ENCODE peak calls at places on chromosome 15, in nine cellular contexts. I is pancreas, A is RWPE1, M is right lobe of liver, N is WTC11, D is mesothelial cell of epicardium, F is cardiac muscle cell, U is colonic mucosa, W is neural crest cell. X is an unnamed sample.

GRCh38 chr15:54582863-54583643 is 604.8 kb downstream of the UNC13C start:
- DNase-seq in D (no peak), I (no peak), A (no peak), F (no peak), W (no peak), U (no peak), N (no peak), M (no peak), X (no peak)

GRCh38 chr15:36612063-36612788 is 32.8 kb downstream of the CDIN1 start:
- DNase-seq in W (no peak), U (no peak), I (no peak), M (no peak), N (no peak), F (peak), D (no peak), A (peak), X (no peak)

GRCh38 chr15:50676799-50677483 is 9.7 kb downstream of the TRPM7 start:
- DNase-seq in I (no peak), F (peak), W (no peak), D (no peak), A (peak), U (no peak), M (no peak), N (no peak), X (no peak)

GRCh38 chr15:45087513-45087912 is 26.5 kb downstream of the DUOX2 start:
- DNase-seq in N (no peak), I (no peak), D (no peak), U (no peak), W (no peak), A (no peak), M (no peak), F (no peak), X (no peak)

GRCh38 chr15:51232581-51232980 is 105.8 kb downstream of the CYP19A1 start:
- DNase-seq in N (no peak), D (no peak), W (no peak), I (no peak), A (no peak), M (no peak), U (no peak), F (no peak), X (no peak)

GRCh38 chr15:67678948-67679347 is 136.4 kb downstream of the MAP2K5 start:
- DNase-seq in M (no peak), I (no peak), A (no peak), N (no peak), F (no peak), W (peak), D (no peak), U (no peak), X (no peak)

GRCh38 chr15:38853608-38854007 is 289.0 kb upstream of the RASGRP1 start:
- DNase-seq in N (peak), D (no peak), U (no peak), W (peak), I (no peak), M (no peak), F (peak), A (peak), X (no peak)

GRCh38 chr15:85741021-85741421 is 53.7 kb downstream of the KLHL25 start:
- DNase-seq in I (no peak), M (no peak), F (no peak), N (no peak), D (no peak), U (no peak), W (no peak), A (no peak), X (no peak)

GRCh38 chr15:82313446-82313845 is 35.8 kb downstream of the GOLGA6L10 start:
- DNase-seq in F (no peak), W (no peak), I (no peak), U (no peak), A (no peak), D (no peak), M (peak), N (no peak), X (no peak)

GRCh38 chr15:40766194-40766830 is 2.4 kb downstream of the GCHFR start:
- DNase-seq in D (no peak), M (no peak), N (no peak), I (no peak), F (no peak), U (no peak), A (no peak), W (no peak), X (no peak)

GRCh38 chr15:40764766-40765136 is 883 bp downstream of the GCHFR start:
- DNase-seq in F (peak), A (no peak), U (no peak), W (no peak), N (no peak), I (no peak), D (no peak), M (peak), X (no peak)

GRCh38 chr15:40762919-40763800 is 708 bp upstream of the GCHFR start:
- DNase-seq in F (peak), N (peak), U (peak), W (no peak), A (peak), M (peak), I (peak), D (peak), X (peak)

GRCh38 chr15:40766906-40767837 is 2.6 kb upstream of the C15orf62 start:
- DNase-seq in D (no peak), F (peak), U (no peak), A (peak), W (no peak), N (no peak), I (no peak), M (no peak), X (no peak)

DNA sequence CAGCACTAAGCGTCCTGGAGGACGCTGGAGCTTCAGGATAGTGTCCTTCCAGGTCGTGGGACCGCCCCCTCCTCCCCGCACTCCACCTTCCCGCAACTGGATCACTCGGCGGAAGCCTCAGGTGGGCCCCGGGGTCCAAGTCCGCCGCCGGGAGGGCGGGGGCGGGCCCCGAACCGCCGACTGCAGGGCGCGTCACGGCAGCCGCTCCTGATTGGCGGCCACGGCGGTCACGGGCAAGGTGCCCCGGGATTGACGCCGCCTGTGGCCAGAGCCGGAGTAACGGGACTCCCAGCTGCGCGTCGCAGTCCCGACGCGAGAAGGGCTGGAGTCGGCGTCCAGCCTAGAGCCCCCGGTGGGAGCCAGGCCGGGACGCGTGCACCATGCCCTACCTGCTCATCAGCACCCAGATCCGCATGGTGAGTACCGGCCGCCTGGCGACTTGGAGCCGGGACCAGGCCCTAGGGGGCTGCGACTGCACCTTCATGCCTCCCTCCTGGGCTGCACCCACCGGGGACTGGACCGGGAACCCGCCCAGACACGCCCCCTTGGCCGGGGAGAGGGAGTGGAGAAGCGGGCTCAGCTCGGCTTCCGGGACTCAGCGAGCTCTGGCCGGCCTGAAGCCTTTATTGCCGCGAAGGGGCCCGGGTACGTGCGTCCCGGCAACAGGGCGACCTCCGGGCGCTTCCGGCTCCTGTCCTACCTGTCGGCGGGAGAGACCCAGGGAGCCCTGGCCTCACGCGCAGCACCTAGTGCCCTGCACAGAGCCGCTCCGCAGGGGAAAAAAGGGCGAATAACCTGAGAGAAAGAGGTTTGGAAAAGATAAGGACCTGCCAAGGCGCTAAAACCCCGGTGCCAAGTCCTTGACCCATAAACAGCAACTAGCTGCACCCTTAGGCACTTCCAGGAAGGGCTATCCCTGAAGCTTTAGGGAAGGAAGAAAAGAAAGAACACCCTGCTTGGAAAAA is at the start of gene GCHFR:
- DNase-seq in I (peak), A (peak), U (peak), D (peak), F (peak), M (peak), W (peak), N (peak), X (peak)
- TF ChIP-seq CTCF in I (peak), A (peak), U (peak), D (peak), F (peak), M (peak), W (peak), N (no peak), X (no peak)

GRCh38 chr15:48955370-48955769 is 8.3 kb downstream of the SHC4 start:
- DNase-seq in A (no peak), M (no peak), F (no peak), U (no peak), W (no peak), I (no peak), D (no peak), N (no peak), X (no peak)

GRCh38 chr15:48955967-48956366 is 7.8 kb downstream of the SHC4 start:
- DNase-seq in M (no peak), W (no peak), A (no peak), F (no peak), I (no peak), D (no peak), N (no peak), U (no peak), X (no peak)

DNA sequence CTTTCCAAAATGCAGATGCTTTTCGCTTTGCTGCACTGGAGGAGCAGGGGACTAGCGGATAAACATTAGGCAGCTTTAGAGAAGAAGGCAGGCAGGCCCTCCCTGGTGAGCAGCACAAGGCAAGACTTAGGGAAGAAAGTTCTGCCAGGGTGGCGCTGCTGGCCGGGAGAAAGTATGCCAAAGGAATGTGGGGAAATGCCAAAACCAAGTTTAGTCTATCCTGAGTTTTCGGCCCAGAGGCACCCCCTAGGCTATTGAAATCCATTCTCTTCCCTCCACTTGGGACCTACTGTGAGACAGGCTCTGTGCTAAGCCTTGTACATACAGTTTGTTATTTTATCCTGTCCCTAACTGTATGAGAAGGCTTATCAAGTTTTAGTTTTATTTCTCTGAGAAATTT is 9.2 kb downstream of the SHC4 start:
- DNase-seq in M (no peak), I (no peak), N (peak), F (peak), U (no peak), W (no peak), D (no peak), A (no peak), X (no peak)
- TF ChIP-seq CTCF in M (no peak), I (no peak), N (no peak), F (no peak), U (no peak), W (no peak), D (no peak), A (no peak), X (no peak)

DNA sequence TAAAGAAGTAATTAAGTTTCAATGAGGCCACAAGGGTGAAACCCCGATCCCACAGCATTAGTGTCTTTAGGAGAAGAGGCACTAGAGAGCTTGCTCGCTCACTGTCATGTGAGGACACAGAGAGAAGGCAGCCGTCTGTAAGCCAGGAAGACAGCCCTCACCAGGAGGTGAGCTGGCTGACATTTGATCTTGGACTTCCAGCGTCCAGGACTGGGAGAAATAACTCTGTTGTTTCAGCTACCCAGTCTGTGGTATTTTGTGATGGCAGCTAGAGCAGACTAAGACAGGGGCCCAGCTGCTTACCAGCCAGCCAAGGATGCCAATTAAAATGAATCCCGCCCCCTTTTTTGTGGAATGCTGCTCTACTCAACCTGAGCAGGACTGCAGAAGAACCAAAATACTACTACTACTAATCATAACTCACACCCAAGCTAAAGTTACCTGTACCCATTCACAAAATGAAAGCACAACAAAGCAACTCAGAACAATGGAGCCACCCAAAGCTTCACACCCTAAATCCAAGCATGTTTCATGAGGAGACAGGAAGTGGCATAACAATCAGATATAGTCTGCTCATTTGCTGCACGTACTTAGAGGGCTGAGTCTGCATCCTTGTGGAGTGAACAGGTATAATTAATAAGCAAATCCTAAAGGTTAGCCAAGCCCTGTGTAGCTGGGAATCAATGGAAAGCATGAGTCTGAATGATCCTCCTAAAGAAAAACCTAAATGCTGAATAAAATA is 35.6 kb upstream of the RHCG start:
- DNase-seq in A (no peak), U (no peak), M (no peak), D (no peak), I (no peak), F (no peak), N (no peak), W (no peak), X (no peak)
- TF ChIP-seq CTCF in A (no peak), U (no peak), M (no peak), D (no peak), I (no peak), F (no peak), N (no peak), W (no peak), X (no peak)

GRCh38 chr15:74458473-74458872 is 2.5 kb downstream of the UBL7 start:
- DNase-seq in I (no peak), A (no peak), F (no peak), M (peak), U (no peak), W (no peak), D (no peak), N (no peak), X (no peak)

GRCh38 chr15:74461847-74462511 is 1.0 kb upstream of the UBL7 start:
- DNase-seq in I (no peak), A (peak), U (no peak), F (no peak), W (no peak), M (no peak), D (no peak), N (no peak), X (no peak)

GRCh38 chr15:74463634-74464033 is 2.7 kb upstream of the UBL7 start:
- DNase-seq in A (no peak), I (no peak), U (no peak), D (no peak), N (no peak), F (no peak), M (no peak), W (no peak), X (no peak)

GRCh38 chr15:74460298-74460697 is 662 bp downstream of the UBL7 start:
- DNase-seq in M (no peak), I (no peak), U (no peak), F (no peak), N (no peak), A (peak), D (no peak), W (no peak), X (no peak)

GRCh38 chr15:74460903-74461846 is at the start of gene UBL7:
- DNase-seq in D (peak), W (peak), A (peak), I (peak), N (peak), M (peak), U (peak), F (peak), X (peak)
- TF ChIP-seq CTCF in D (no peak), W (peak), A (peak), I (no peak), N (no peak), M (peak), U (no peak), F (peak), X (no peak)

GRCh38 chr15:90947577-90948357 is 6.9 kb upstream of the RCCD1 start:
- DNase-seq in M (no peak), U (no peak), D (no peak), N (no peak), F (no peak), W (no peak), A (no peak), I (peak), X (no peak)

GRCh38 chr15:90946538-90946937 is 8.1 kb upstream of the RCCD1 start:
- DNase-seq in I (no peak), W (no peak), N (no peak), M (no peak), F (no peak), U (no peak), D (no peak), A (no peak), X (no peak)

GRCh38 chr15:90948506-90948905 is 6.2 kb upstream of the RCCD1 start:
- DNase-seq in W (no peak), N (no peak), I (no peak), F (no peak), U (no peak), A (no peak), D (no peak), M (no peak), X (no peak)

GRCh38 chr15:90949979-90950675 is 4.6 kb upstream of the RCCD1 start:
- DNase-seq in F (no peak), I (no peak), N (no peak), U (no peak), D (no peak), W (no peak), M (no peak), A (no peak), X (no peak)

DNA sequence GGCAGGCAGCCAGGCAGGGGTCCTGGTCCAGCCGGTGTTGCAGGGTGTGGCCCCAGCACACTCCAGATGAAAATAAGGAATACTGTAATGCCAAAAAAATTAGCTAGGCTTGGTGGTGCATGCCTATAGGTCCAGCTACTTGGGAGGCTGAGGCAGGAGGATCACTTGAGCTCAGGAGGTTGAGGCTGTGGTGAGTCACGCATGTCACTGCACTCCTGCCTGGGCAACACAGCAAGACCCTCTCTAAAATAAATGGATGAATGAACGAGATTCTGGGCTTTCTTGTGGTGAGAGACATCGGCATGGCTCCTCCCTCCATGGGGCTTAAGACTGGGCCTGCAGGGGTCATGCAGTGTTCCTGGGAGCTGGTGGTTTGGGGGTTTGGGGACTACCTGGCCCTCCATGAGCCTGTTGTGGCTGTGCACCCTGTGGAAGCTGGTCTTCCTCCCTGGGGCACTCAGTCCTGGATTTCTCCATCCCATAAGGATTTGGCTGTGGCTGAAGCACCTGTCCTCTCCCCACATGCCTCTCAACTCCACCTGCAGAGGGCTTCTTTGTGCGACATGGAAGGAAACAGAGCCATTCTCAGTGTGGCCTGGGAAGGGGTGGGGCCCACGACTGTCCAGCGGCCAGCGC is 7.6 kb upstream of the RCCD1 start:
- DNase-seq in W (no peak), D (no peak), F (no peak), N (no peak), A (no peak), I (no peak), M (no peak), U (no peak), X (no peak)
- TF ChIP-seq CTCF in W (no peak), D (no peak), F (no peak), N (no peak), A (no peak), I (no peak), M (no peak), U (no peak), X (no peak)

GRCh38 chr15:40338921-40339620 is 1.7 kb downstream of the CCDC9B start:
- DNase-seq in M (no peak), N (no peak), U (peak), A (peak), W (no peak), I (peak), F (peak), D (no peak), X (no peak)

GRCh38 chr15:40340038-40340739 is 550 bp downstream of the CCDC9B start:
- DNase-seq in A (peak), U (peak), M (peak), W (no peak), F (peak), N (no peak), I (peak), D (no peak), X (no peak)

GRCh38 chr15:40339621-40339945 is 1.2 kb downstream of the CCDC9B start:
- DNase-seq in F (no peak), M (no peak), W (no peak), I (no peak), U (no peak), D (no peak), N (no peak), A (no peak), X (no peak)

GRCh38 chr15:40342421-40343313 is 1.9 kb upstream of the CCDC9B start:
- DNase-seq in M (no peak), I (no peak), W (no peak), F (peak), A (no peak), D (no peak), N (no peak), U (no peak), X (no peak)

GRCh38 chr15:40340740-40341400 is at the start of gene CCDC9B:
- DNase-seq in A (peak), D (no peak), W (no peak), M (peak), N (no peak), I (peak), F (peak), U (peak), X (no peak)
- TF ChIP-seq CTCF in A (no peak), D (no peak), W (no peak), M (no peak), N (no peak), I (no peak), F (no peak), U (no peak), X (no peak)

GRCh38 chr15:70016511-70016994 is 81.2 kb downstream of the TLE3 start:
- DNase-seq in D (no peak), F (no peak), M (no peak), I (no peak), U (no peak), A (no peak), N (no peak), W (no peak), X (no peak)

GRCh38 chr15:70014311-70014707 is 83.4 kb downstream of the TLE3 start:
- DNase-seq in F (no peak), D (no peak), M (no peak), A (no peak), N (no peak), W (no peak), I (no peak), U (no peak), X (no peak)

GRCh38 chr15:70017025-70017424 is 80.7 kb downstream of the TLE3 start:
- DNase-seq in A (no peak), N (no peak), D (no peak), F (no peak), U (no peak), M (no peak), W (no peak), I (no peak), X (no peak)

GRCh38 chr15:70013647-70014310 is 83.9 kb downstream of the TLE3 start:
- DNase-seq in D (no peak), W (no peak), U (no peak), F (no peak), I (no peak), M (no peak), A (no peak), N (no peak), X (no peak)

GRCh38 chr15:70014860-70015490 is 82.7 kb downstream of the TLE3 start:
- DNase-seq in M (no peak), N (peak), D (no peak), U (no peak), W (no peak), F (no peak), I (no peak), A (no peak), X (peak)
- TF ChIP-seq CTCF in M (no peak), N (no peak), D (no peak), U (no peak), W (no peak), F (no peak), I (no peak), A (no peak), X (no peak)

X was measured in activated B cell treated with CpG ODN at 0.5 μM for 24 hours.